ENCODE peak calls at places on chromosomes 3 and 15, in four cellular contexts. One of them, this sample, is unnamed.

GRCh38 chr3:45507820-45508317 is 86.7 kb upstream of the LIMD1 start:
- DNase-seq in cardiac muscle cell: peak; percentile 73
- DNase-seq in upper lobe of left lung: no peak
- DNase-seq in chondrocyte: no peak
- DNase-seq in this sample: peak; percentile 42

GRCh38 chr15:32718082-32718821 is 448 bp downstream of the GREM1 start:
- DNase-seq in chondrocyte: no peak
- DNase-seq in upper lobe of left lung: no peak
- DNase-seq in cardiac muscle cell: peak; percentile 38
- DNase-seq in this sample: no peak

GRCh38 chr15:82999905-83000671 is 11.4 kb downstream of the C15orf40 start:
- DNase-seq in chondrocyte: no peak
- DNase-seq in upper lobe of left lung: no peak
- DNase-seq in cardiac muscle cell: peak; percentile 45
- DNase-seq in this sample: no peak

GRCh38 chr3:29416514-29416913 is 135.6 kb downstream of the RBMS3 start:
- DNase-seq in cardiac muscle cell: no peak
- DNase-seq in chondrocyte: no peak
- DNase-seq in upper lobe of left lung: no peak
- DNase-seq in this sample: no peak

GRCh38 chr3:144112036-144112435 is 140.4 kb downstream of the DIPK2A start:
- DNase-seq in chondrocyte: no peak
- DNase-seq in cardiac muscle cell: no peak
- DNase-seq in upper lobe of left lung: no peak
- DNase-seq in this sample: no peak

GRCh38 chr3:60114191-60114590 is 1064.4 kb upstream of the CFAP20DC start:
- DNase-seq in upper lobe of left lung: no peak
- DNase-seq in chondrocyte: no peak
- DNase-seq in cardiac muscle cell: no peak
- DNase-seq in this sample: no peak

GRCh38 chr3:72960812-72961518 is 35.6 kb upstream of the PPP4R2 start:
- DNase-seq in upper lobe of left lung: no peak
- DNase-seq in chondrocyte: no peak
- DNase-seq in cardiac muscle cell: peak; percentile 86
- DNase-seq in this sample: no peak

GRCh38 chr3:170709046-170709445 is 123.2 kb upstream of the SLC7A14 start:
- DNase-seq in chondrocyte: no peak
- DNase-seq in upper lobe of left lung: no peak
- DNase-seq in cardiac muscle cell: no peak
- DNase-seq in this sample: no peak

GRCh38 chr3:160154033-160154432 is 71.2 kb upstream of the C3orf80 start:
- DNase-seq in cardiac muscle cell: no peak
- DNase-seq in chondrocyte: no peak
- DNase-seq in upper lobe of left lung: no peak
- DNase-seq in this sample: no peak

DNA sequence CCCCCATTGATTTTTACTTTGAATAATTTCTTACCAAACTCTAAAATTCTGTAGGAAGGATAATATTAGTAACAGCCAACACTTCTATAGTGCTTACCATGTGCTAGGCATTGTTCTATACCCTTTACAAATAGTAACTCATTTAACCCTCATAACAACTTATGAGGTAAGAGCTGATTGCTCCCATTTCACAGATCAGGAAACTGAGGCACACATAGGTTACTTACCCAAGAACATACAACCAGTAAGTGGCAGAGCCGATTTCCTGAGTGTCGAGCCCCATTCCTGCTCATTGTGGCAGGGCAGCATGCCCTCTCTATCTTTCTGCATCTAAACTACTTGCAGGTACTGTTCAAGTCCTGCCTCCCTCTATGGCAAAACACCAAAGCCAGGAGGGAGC is 9.0 kb downstream of the CCDC32 start:
- DNase-seq in chondrocyte: no peak
- DNase-seq in upper lobe of left lung: no peak
- DNase-seq in cardiac muscle cell: no peak
- DNase-seq in this sample: no peak
- TF ChIP-seq CTCF in chondrocyte: no peak
- TF ChIP-seq CTCF in upper lobe of left lung: no peak
- TF ChIP-seq CTCF in cardiac muscle cell: no peak
- TF ChIP-seq CTCF in this sample: no peak

GRCh38 chr3:188349276-188349962 is 195.5 kb downstream of the LPP start:
- DNase-seq in cardiac muscle cell: peak; percentile 19
- DNase-seq in chondrocyte: no peak
- DNase-seq in upper lobe of left lung: no peak
- DNase-seq in this sample: no peak
- TF ChIP-seq CTCF in cardiac muscle cell: peak; percentile 24
- TF ChIP-seq CTCF in chondrocyte: peak; percentile 40
- TF ChIP-seq CTCF in upper lobe of left lung: no peak
- TF ChIP-seq CTCF in this sample: no peak

GRCh38 chr3:114365268-114365667 is 71.4 kb downstream of the TIGIT start:
- DNase-seq in cardiac muscle cell: no peak
- DNase-seq in upper lobe of left lung: no peak
- DNase-seq in chondrocyte: no peak
- DNase-seq in this sample: no peak

GRCh38 chr3:114376091-114376490 is 82.3 kb downstream of the TIGIT start:
- DNase-seq in cardiac muscle cell: no peak
- DNase-seq in chondrocyte: no peak
- DNase-seq in upper lobe of left lung: no peak
- DNase-seq in this sample: no peak

GRCh38 chr3:114365909-114366308 is 72.1 kb downstream of the TIGIT start:
- DNase-seq in cardiac muscle cell: no peak
- DNase-seq in upper lobe of left lung: no peak
- DNase-seq in chondrocyte: no peak
- DNase-seq in this sample: no peak

GRCh38 chr3:114374433-114374832 is 80.6 kb downstream of the TIGIT start:
- DNase-seq in upper lobe of left lung: no peak
- DNase-seq in chondrocyte: no peak
- DNase-seq in cardiac muscle cell: no peak
- DNase-seq in this sample: no peak

DNA sequence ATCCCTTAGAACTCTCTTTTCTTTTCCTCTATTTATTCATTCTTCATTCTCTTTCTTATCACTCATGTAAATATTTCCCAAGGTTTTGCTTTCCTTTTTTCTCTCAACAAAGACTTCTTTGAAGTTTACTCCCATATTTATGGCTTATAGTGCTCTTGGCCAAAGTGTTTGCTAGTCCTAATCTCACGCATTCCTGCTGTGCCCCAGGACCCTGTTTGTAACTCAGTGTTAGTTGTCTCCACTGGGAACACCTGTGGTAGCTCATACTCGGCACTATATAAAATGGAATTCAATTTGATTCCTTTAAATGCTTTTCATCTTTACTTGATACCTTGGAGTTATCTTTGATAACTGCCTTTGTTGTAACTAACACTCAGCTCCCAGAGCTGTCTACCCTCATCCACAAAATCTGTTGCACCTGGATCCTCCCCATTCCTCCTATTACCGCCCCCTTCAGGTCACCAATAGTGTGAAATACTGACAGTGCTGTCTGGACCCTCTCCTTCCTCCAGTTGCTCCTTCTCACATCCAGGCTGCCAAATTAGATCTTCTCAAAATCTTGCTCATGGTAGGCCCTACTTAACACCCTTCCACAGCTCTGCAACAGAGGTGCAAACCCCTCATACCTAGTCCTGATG is 76.8 kb downstream of the TIGIT start:
- DNase-seq in upper lobe of left lung: no peak
- DNase-seq in chondrocyte: no peak
- DNase-seq in cardiac muscle cell: no peak
- DNase-seq in this sample: no peak
- TF ChIP-seq CTCF in upper lobe of left lung: no peak
- TF ChIP-seq CTCF in chondrocyte: peak; percentile 32
- TF ChIP-seq CTCF in cardiac muscle cell: no peak
- TF ChIP-seq CTCF in this sample: no peak

GRCh38 chr3:98971183-98971681 is 69.7 kb upstream of the DCBLD2 start:
- DNase-seq in chondrocyte: no peak
- DNase-seq in cardiac muscle cell: no peak
- DNase-seq in upper lobe of left lung: no peak
- DNase-seq in this sample: no peak
- TF ChIP-seq CTCF in chondrocyte: peak; percentile 16
- TF ChIP-seq CTCF in cardiac muscle cell: no peak
- TF ChIP-seq CTCF in upper lobe of left lung: no peak
- TF ChIP-seq CTCF in this sample: no peak

GRCh38 chr3:127774647-127775046 is 47.7 kb downstream of the MGLL start:
- DNase-seq in chondrocyte: no peak
- DNase-seq in cardiac muscle cell: no peak
- DNase-seq in upper lobe of left lung: no peak
- DNase-seq in this sample: no peak

GRCh38 chr3:127777332-127777731 is 45.0 kb downstream of the MGLL start:
- DNase-seq in chondrocyte: no peak
- DNase-seq in upper lobe of left lung: no peak
- DNase-seq in cardiac muscle cell: no peak
- DNase-seq in this sample: no peak

GRCh38 chr3:127776347-127776746 is 46.0 kb downstream of the MGLL start:
- DNase-seq in upper lobe of left lung: no peak
- DNase-seq in chondrocyte: no peak
- DNase-seq in cardiac muscle cell: no peak
- DNase-seq in this sample: no peak

GRCh38 chr3:127773752-127774395 is 48.4 kb downstream of the MGLL start:
- DNase-seq in chondrocyte: no peak
- DNase-seq in upper lobe of left lung: no peak
- DNase-seq in cardiac muscle cell: no peak
- DNase-seq in this sample: no peak

DNA sequence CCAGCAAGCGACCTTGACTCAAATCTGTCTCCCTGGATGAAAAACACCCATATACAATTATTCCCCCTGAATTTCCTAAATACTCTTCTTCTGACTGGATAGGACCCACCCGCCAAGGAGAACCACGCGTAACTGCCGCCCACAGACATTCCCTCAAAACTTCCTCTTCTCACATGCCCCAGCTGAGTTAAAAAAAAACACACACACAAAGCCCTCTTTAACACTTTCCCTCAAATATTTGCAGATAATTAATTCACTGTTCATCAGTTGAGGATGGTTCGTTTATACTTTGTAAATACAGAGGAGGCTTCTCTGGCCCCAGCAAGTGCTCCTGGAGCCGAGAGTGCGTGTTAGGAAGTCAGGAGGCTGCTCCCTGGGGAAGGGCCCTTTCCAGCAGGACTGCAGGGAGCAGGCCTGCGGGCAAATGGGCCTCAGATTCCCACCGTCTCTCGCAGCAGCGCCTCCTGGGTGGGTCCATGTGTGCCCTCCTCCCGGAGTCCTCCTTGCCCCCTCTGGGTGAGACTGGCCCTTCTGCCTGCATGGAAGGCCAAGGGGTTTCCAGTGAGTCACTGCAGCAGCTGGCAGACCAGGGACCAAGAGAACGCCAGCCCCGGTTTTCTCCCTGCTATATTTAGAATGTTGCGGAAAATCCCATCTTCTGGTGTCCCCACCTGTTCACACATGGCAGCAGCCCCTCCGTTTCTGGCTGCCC is 46.8 kb downstream of the MGLL start:
- DNase-seq in cardiac muscle cell: no peak
- DNase-seq in upper lobe of left lung: no peak
- DNase-seq in chondrocyte: no peak
- DNase-seq in this sample: no peak
- TF ChIP-seq CTCF in cardiac muscle cell: no peak
- TF ChIP-seq CTCF in upper lobe of left lung: no peak
- TF ChIP-seq CTCF in chondrocyte: peak; percentile 42
- TF ChIP-seq CTCF in this sample: no peak

DNA sequence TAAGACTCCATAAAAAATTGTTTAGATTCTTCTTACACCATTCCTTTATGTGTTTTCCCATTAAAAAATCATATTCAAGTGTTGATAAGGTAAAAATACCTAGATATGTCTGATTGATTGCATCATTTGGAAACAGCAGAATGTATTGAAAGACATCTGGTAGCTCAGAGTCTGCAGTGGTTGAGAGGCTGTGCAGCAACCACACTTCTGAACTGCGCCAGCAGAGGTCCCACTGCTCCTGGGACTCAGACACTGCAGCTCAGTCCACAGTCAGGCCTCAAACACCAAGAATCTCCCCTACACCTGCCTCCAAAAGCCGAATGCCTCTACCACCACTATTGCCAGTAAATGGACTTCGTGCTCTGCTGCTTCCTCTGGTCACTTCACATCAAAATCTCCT is 176.9 kb upstream of the LMCD1 start:
- DNase-seq in cardiac muscle cell: peak; percentile 55
- DNase-seq in chondrocyte: no peak
- DNase-seq in upper lobe of left lung: no peak
- DNase-seq in this sample: no peak
- TF ChIP-seq CTCF in cardiac muscle cell: peak; percentile 78
- TF ChIP-seq CTCF in chondrocyte: peak; percentile 78
- TF ChIP-seq CTCF in upper lobe of left lung: peak; percentile 23
- TF ChIP-seq CTCF in this sample: no peak

DNA sequence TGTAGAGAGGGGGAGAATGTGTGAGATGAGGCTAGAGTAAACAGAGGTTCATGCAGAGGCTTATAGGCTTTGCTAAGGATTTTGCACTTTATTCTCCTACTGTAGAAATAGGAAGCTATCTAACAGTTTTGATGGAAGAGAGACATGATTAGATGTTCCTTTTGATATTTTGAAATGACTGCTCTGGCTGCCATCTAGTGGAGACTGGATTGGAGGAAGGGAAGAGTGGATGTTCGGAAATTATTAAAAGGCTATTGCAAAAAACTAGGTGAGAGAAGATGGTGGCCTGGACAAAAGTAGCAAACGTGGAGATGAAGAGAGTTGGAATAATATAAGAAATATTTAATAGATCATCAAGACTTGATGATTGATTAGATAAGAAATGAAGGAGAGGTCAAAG is 42.2 kb downstream of the SYN2 start:
- DNase-seq in chondrocyte: no peak
- DNase-seq in cardiac muscle cell: no peak
- DNase-seq in upper lobe of left lung: no peak
- DNase-seq in this sample: no peak
- TF ChIP-seq CTCF in chondrocyte: peak; percentile 60
- TF ChIP-seq CTCF in cardiac muscle cell: peak; percentile 13
- TF ChIP-seq CTCF in upper lobe of left lung: no peak
- TF ChIP-seq CTCF in this sample: peak; percentile 18

DNA sequence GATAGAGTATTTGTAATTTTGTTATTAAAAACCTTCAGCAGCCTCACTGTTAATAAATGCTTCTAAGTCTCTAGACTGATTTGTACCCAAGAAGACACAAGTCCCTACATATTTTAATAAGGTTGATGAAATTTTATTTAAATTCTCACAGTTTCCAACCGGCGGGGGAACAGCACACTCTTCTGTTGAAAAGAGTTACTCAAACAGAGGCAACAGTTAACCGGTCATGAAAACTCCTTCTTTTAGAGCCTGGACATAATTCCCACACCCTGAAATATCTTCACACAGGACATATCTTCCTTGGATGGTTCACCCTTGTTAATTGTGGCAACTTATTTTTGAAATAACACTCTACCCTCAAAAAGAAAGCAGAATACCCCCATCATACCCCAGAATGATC is 278.8 kb downstream of the FOXP1 start:
- DNase-seq in upper lobe of left lung: no peak
- DNase-seq in cardiac muscle cell: peak; percentile 58
- DNase-seq in chondrocyte: no peak
- DNase-seq in this sample: no peak
- TF ChIP-seq CTCF in upper lobe of left lung: peak; percentile 40
- TF ChIP-seq CTCF in cardiac muscle cell: peak; percentile 56
- TF ChIP-seq CTCF in chondrocyte: peak; percentile 89
- TF ChIP-seq CTCF in this sample: no peak

GRCh38 chr3:86180696-86181095 is 810.3 kb downstream of the VGLL3 start:
- DNase-seq in chondrocyte: no peak
- DNase-seq in upper lobe of left lung: no peak
- DNase-seq in cardiac muscle cell: peak; percentile 25
- DNase-seq in this sample: no peak
- TF ChIP-seq CTCF in chondrocyte: peak; percentile 55
- TF ChIP-seq CTCF in upper lobe of left lung: no peak
- TF ChIP-seq CTCF in cardiac muscle cell: no peak
- TF ChIP-seq CTCF in this sample: no peak

This sample was measured in mesothelial cell of epicardium.